ENCODE peak calls at places on chromosomes 16 and 17, in four cellular contexts. K is RWPE1, O is sigmoid colon, V is ACHN. E is an unnamed sample.

GRCh38 chr16:35795361-35796029 is 2336.1 kb downstream of the TP53TG3F start:
- DNase-seq in K (no peak), O (no peak), V (no peak), E (no peak)

GRCh38 chr17:29977836-29978235 is 36.4 kb downstream of the EFCAB5 start:
- DNase-seq in K (no peak), O (no peak), V (no peak), E (no peak)

GRCh38 chr17:82881900-82882714 is 42.3 kb upstream of the ZNF750 start:
- DNase-seq in K (no peak), O (peak), V (no peak), E (no peak)

GRCh38 chr16:83963277-83964119 is 4.5 kb upstream of the NECAB2 start:
- DNase-seq in K (no peak), O (no peak), V (no peak), E (no peak)

GRCh38 chr16:86604436-86605220 is 26.3 kb downstream of the FOXL1 start:
- DNase-seq in K (no peak), O (no peak), V (no peak), E (no peak)

GRCh38 chr17:49341356-49341755 is 20.7 kb downstream of the ZNF652 start:
- DNase-seq in K (no peak), O (no peak), V (peak), E (no peak)

GRCh38 chr17:78725448-78726021 is 56.5 kb downstream of the CYTH1 start:
- DNase-seq in K (no peak), O (no peak), V (no peak), E (no peak)

GRCh38 chr17:72561680-72562079 is 440.9 kb downstream of the SOX9 start:
- DNase-seq in K (no peak), O (no peak), V (no peak), E (no peak)

GRCh38 chr16:88700636-88701482 is 5.3 kb downstream of the RNF166 start:
- DNase-seq in K (no peak), O (peak), V (no peak), E (no peak)

GRCh38 chr17:3004925-3005324 is 58.5 kb downstream of the OR1D5 start:
- DNase-seq in K (no peak), O (peak), V (peak), E (no peak)

GRCh38 chr16:15682105-15682570 is 32.1 kb downstream of the NDE1 start:
- DNase-seq in K (peak), O (no peak), V (peak), E (peak)

GRCh38 chr17:16948587-16949376 is 23.1 kb downstream of the TNFRSF13B start:
- DNase-seq in K (no peak), O (no peak), V (no peak), E (no peak)

GRCh38 chr17:15909481-15909991 is 35.4 kb upstream of the ADORA2B start:
- DNase-seq in K (no peak), O (no peak), V (peak), E (no peak)

GRCh38 chr17:17750881-17751280 is 69.6 kb downstream of the RAI1 start:
- DNase-seq in K (no peak), O (no peak), V (no peak), E (no peak)

GRCh38 chr16:85912271-85912974 is 13.5 kb downstream of the IRF8 start:
- DNase-seq in K (no peak), O (peak), V (no peak), E (peak)

GRCh38 chr16:82063456-82064082 is 28.5 kb downstream of the HSD17B2 start:
- DNase-seq in K (no peak), O (no peak), V (no peak), E (no peak)

GRCh38 chr17:14301761-14302401 is 1.0 kb downstream of the HS3ST3B1 start:
- DNase-seq in K (no peak), O (no peak), V (peak), E (no peak)

GRCh38 chr17:62676231-62676943 is 48.9 kb downstream of the MRC2 start:
- DNase-seq in K (no peak), O (peak), V (no peak), E (no peak)